ENCODE peak calls at places on chromosomes 12 and 14, in ten cellular contexts. X, G, K, H, B, T, A, Z, Q and I are unnamed samples.

GRCh38 chr12:9795945-9796344 is 31.3 kb upstream of the KLRF1 start:
- DNase-seq in X (peak), Q (no peak), Z (no peak), H (no peak), T (no peak), B (no peak), K (no peak), A (no peak), G (no peak), I (no peak)

GRCh38 chr12:45464699-45465098 is 248.8 kb downstream of the ANO6 start:
- DNase-seq in G (no peak), X (no peak), H (no peak), B (no peak), A (no peak), T (no peak), Q (no peak), K (no peak), Z (peak), I (no peak)

GRCh38 chr12:52151859-52152783 is 39.7 kb downstream of the KRT80 start:
- DNase-seq in H (peak), B (no peak), Z (peak), Q (no peak), K (peak), X (peak), A (peak), G (peak), T (peak), I (peak)

GRCh38 chr12:132084681-132085635 is 59.2 kb downstream of the DDX51 start:
- DNase-seq in T (peak), A (peak), K (peak), B (peak), Q (peak), H (peak), Z (peak), X (peak), G (peak), I (no peak)

GRCh38 chr12:11713202-11713601 is 63.7 kb downstream of the ETV6 start:
- DNase-seq in K (no peak), X (no peak), T (no peak), Q (no peak), G (no peak), Z (no peak), B (no peak), H (no peak), A (no peak), I (no peak)

GRCh38 chr12:30923057-30923456 is 3.5 kb upstream of the TSPAN11 start:
- DNase-seq in Z (no peak), K (no peak), B (no peak), T (no peak), Q (no peak), X (no peak), H (no peak), G (no peak), A (no peak), I (no peak)

GRCh38 chr14:53509845-53510244 is 356.7 kb upstream of the DDHD1 start:
- DNase-seq in K (no peak), T (peak), B (peak), X (no peak), H (no peak), Z (no peak), A (no peak), G (no peak), Q (no peak), I (peak)

GRCh38 chr12:16604853-16605252 is 1.1 kb downstream of the LMO3 start:
- DNase-seq in A (no peak), K (no peak), X (no peak), G (peak), B (no peak), T (peak), Z (peak), Q (no peak), H (no peak), I (no peak)

GRCh38 chr14:101783260-101784016 is 21.9 kb downstream of the PPP2R5C start:
- DNase-seq in T (no peak), A (no peak), Q (no peak), X (no peak), B (no peak), K (no peak), Z (no peak), G (no peak), H (no peak), I (no peak)

GRCh38 chr12:102120564-102120873 is 536 bp downstream of the PARPBP start:
- DNase-seq in A (no peak), Z (no peak), Q (no peak), T (no peak), K (no peak), G (no peak), B (no peak), H (no peak), X (no peak), I (no peak)

GRCh38 chr14:76510255-76510654 is 134.3 kb downstream of the ESRRB start:
- DNase-seq in Q (no peak), G (no peak), T (no peak), Z (no peak), X (no peak), B (no peak), K (no peak), H (no peak), A (no peak), I (no peak)

GRCh38 chr12:15268927-15269552 is 47.8 kb upstream of the RERG start:
- DNase-seq in Q (peak), B (peak), G (peak), K (peak), Z (peak), A (peak), T (peak), X (peak), H (peak), I (no peak)

GRCh38 chr14:102805454-102805891 is 28.2 kb downstream of the TRAF3 start:
- DNase-seq in T (peak), X (peak), Q (no peak), A (no peak), H (no peak), B (no peak), G (no peak), K (no peak), Z (no peak), I (no peak)

GRCh38 chr14:67510121-67510520 is 21.6 kb upstream of the TMEM229B start:
- DNase-seq in T (peak), G (no peak), K (no peak), H (no peak), A (no peak), Z (no peak), B (no peak), Q (no peak), X (no peak), I (peak)

GRCh38 chr14:26191123-26191522 is 406.7 kb downstream of the NOVA1 start:
- DNase-seq in Q (peak), Z (peak), B (no peak), K (no peak), X (no peak), H (no peak), T (peak), A (no peak), G (no peak), I (no peak)

GRCh38 chr12:104381721-104382480 is 74.8 kb upstream of the CHST11 start:
- DNase-seq in Z (peak), G (peak), K (peak), X (peak), H (peak), B (peak), Q (peak), T (peak), A (peak), I (peak)

GRCh38 chr12:75020068-75020557 is 189.5 kb downstream of the KCNC2 start:
- DNase-seq in T (peak), X (no peak), Q (no peak), H (no peak), A (no peak), G (no peak), K (no peak), B (no peak), Z (no peak), I (no peak)

GRCh38 chr14:89720741-89721315 is 233.7 kb downstream of the EFCAB11 start:
- DNase-seq in B (no peak), G (no peak), A (no peak), T (no peak), Z (no peak), H (no peak), Q (no peak), X (peak), K (no peak), I (no peak)

GRCh38 chr12:402127-402456 is 648 bp downstream of the CCDC77 start:
- DNase-seq in H (peak), T (peak), X (peak), K (no peak), Q (no peak), Z (peak), G (peak), B (no peak), A (no peak), I (no peak)

GRCh38 chr14:91425720-91426032 is 8.1 kb upstream of the CCDC88C start:
- DNase-seq in T (no peak), K (no peak), H (no peak), Z (no peak), X (no peak), A (no peak), B (no peak), G (no peak), Q (no peak), I (no peak)

GRCh38 chr14:100975668-100976067 is 72.1 kb upstream of the RTL1 start:
- DNase-seq in T (peak), A (no peak), G (no peak), B (no peak), Q (no peak), X (no peak), Z (no peak), H (no peak), K (no peak), I (no peak)

GRCh38 chr12:16939871-16940306 is 333.9 kb upstream of the LMO3 start:
- DNase-seq in B (no peak), Z (peak), A (no peak), Q (peak), X (peak), T (peak), G (peak), K (peak), H (peak), I (no peak)

GRCh38 chr12:70317781-70318180 is 48.3 kb upstream of the KCNMB4 start:
- DNase-seq in K (no peak), Z (no peak), H (no peak), X (peak), Q (no peak), G (no peak), B (no peak), T (no peak), A (no peak), I (no peak)

GRCh38 chr12:41277019-41277770 is 89.1 kb downstream of the PDZRN4 start:
- DNase-seq in A (no peak), T (peak), Q (peak), K (peak), H (peak), X (peak), G (peak), B (peak), Z (peak), I (peak)

GRCh38 chr14:31897581-31898186 is 179.4 kb upstream of the ARHGAP5 start:
- DNase-seq in Z (peak), Q (no peak), B (no peak), H (no peak), T (peak), A (no peak), G (no peak), K (no peak), X (no peak), I (no peak)

GRCh38 chr14:32703246-32703645 is 235.4 kb upstream of the NPAS3 start:
- DNase-seq in T (peak), X (no peak), Z (no peak), B (no peak), A (no peak), G (no peak), Q (no peak), H (no peak), K (no peak), I (no peak)

GRCh38 chr14:60863251-60863650 is 117.6 kb downstream of the TRMT5 start:
- DNase-seq in B (no peak), K (no peak), Q (no peak), T (no peak), X (no peak), G (no peak), Z (no peak), H (no peak), A (no peak), I (no peak)

GRCh38 chr14:99171396-99171795 is 100.6 kb downstream of the BCL11B start:
- DNase-seq in X (no peak), G (no peak), H (no peak), Q (no peak), T (no peak), K (no peak), Z (no peak), B (no peak), A (no peak), I (no peak)

GRCh38 chr12:92739099-92739498 is 36.3 kb downstream of the PLEKHG7 start:
- DNase-seq in Z (no peak), X (no peak), T (peak), K (no peak), H (no peak), Q (no peak), G (no peak), A (no peak), B (no peak), I (no peak)

GRCh38 chr12:8819676-8819980 is 2.8 kb upstream of the A2ML1 start:
- DNase-seq in Z (no peak), T (no peak), A (no peak), H (no peak), Q (no peak), B (no peak), G (no peak), K (no peak), X (no peak), I (no peak)

GRCh38 chr12:24480766-24481449 is 468.0 kb downstream of the BCAT1 start:
- DNase-seq in T (no peak), H (no peak), G (no peak), X (no peak), Z (no peak), B (no peak), A (no peak), K (no peak), Q (no peak), I (no peak)

GRCh38 chr14:38505221-38506095 is 249.6 kb upstream of the CLEC14A start:
- DNase-seq in H (no peak), B (peak), T (peak), G (no peak), Q (no peak), X (no peak), Z (no peak), A (no peak), K (no peak), I (peak)

GRCh38 chr14:104797112-104798044 is 1.8 kb upstream of the AKT1 start:
- DNase-seq in K (no peak), T (no peak), Q (peak), G (peak), A (no peak), X (no peak), H (no peak), B (no peak), Z (peak), I (no peak)

GRCh38 chr14:106506901-106507305 is 980.5 kb downstream of the TMEM121 start:
- DNase-seq in Q (no peak), A (no peak), B (no peak), T (no peak), H (no peak), Z (no peak), X (no peak), K (no peak), G (no peak), I (no peak)

GRCh38 chr14:94770815-94771190 is 890 bp upstream of the GSC start:
- DNase-seq in A (no peak), X (no peak), Q (no peak), K (no peak), T (no peak), H (no peak), Z (no peak), G (no peak), B (no peak), I (no peak)

GRCh38 chr14:64294672-64295413 is 672 bp upstream of the ESR2 start:
- DNase-seq in H (peak), X (peak), T (peak), A (peak), G (peak), B (no peak), Q (peak), K (peak), Z (peak), I (no peak)

GRCh38 chr14:106094654-106095189 is 568.3 kb downstream of the TMEM121 start:
- DNase-seq in A (no peak), X (no peak), G (peak), Q (no peak), B (no peak), K (no peak), H (peak), Z (no peak), T (no peak), I (no peak)

GRCh38 chr12:19546027-19546426 is 106.7 kb downstream of the AEBP2 start:
- DNase-seq in Q (no peak), X (no peak), Z (peak), H (no peak), B (peak), T (peak), G (no peak), K (no peak), A (no peak), I (no peak)

GRCh38 chr12:57459750-57460400 is at the start of gene GLI1:
- DNase-seq in B (no peak), T (no peak), K (peak), H (no peak), Z (peak), G (no peak), Q (no peak), X (peak), A (no peak), I (peak)